ENCODE peak calls at places on chromosome 5, in eight cellular contexts. One of them, this sample, is unnamed.

GRCh38 chr5:133236976-133237375 is 185.2 kb downstream of the HSPA4 start:
- DNase-seq in NCI-H1694: no peak
- DNase-seq in stimulated activated CD4-positive, alpha-beta T cell treated with anti-CD3 and anti-CD28 coated beads, Interleukin-4, amount 100 ng/mL, for 48 hours: no peak
- DNase-seq in foreskin fibroblast: no peak
- DNase-seq in kidney glomerular epithelial cell: no peak
- DNase-seq in stimulated activated naive CD8-positive, alpha-beta T cell treated with anti-CD3 and anti-CD28 coated beads, Interleukin-15, amount 100 ng/mL, for 72 hours: no peak
- DNase-seq in CD8-positive, alpha-beta T cell: no peak
- DNase-seq in dorsolateral prefrontal cortex: no peak
- DNase-seq in this sample: no peak

GRCh38 chr5:8685704-8686103 is 816.8 kb downstream of the MTRR start:
- DNase-seq in NCI-H1694: peak; percentile 40
- DNase-seq in stimulated activated CD4-positive, alpha-beta T cell treated with anti-CD3 and anti-CD28 coated beads, Interleukin-4, amount 100 ng/mL, for 48 hours: no peak
- DNase-seq in foreskin fibroblast: no peak
- DNase-seq in kidney glomerular epithelial cell: no peak
- DNase-seq in stimulated activated naive CD8-positive, alpha-beta T cell treated with anti-CD3 and anti-CD28 coated beads, Interleukin-15, amount 100 ng/mL, for 72 hours: no peak
- DNase-seq in CD8-positive, alpha-beta T cell: no peak
- DNase-seq in dorsolateral prefrontal cortex: no peak
- DNase-seq in this sample: no peak

GRCh38 chr5:103425686-103426454 is 136.7 kb downstream of the NUDT12 start:
- DNase-seq in NCI-H1694: no peak
- DNase-seq in stimulated activated CD4-positive, alpha-beta T cell treated with anti-CD3 and anti-CD28 coated beads, Interleukin-4, amount 100 ng/mL, for 48 hours: no peak
- DNase-seq in foreskin fibroblast: no peak
- DNase-seq in kidney glomerular epithelial cell: peak; percentile 71
- DNase-seq in stimulated activated naive CD8-positive, alpha-beta T cell treated with anti-CD3 and anti-CD28 coated beads, Interleukin-15, amount 100 ng/mL, for 72 hours: no peak
- DNase-seq in CD8-positive, alpha-beta T cell: no peak
- DNase-seq in dorsolateral prefrontal cortex: no peak
- DNase-seq in this sample: no peak

GRCh38 chr5:136087961-136088871 is 44.4 kb upstream of the SMAD5 start:
- DNase-seq in NCI-H1694: no peak
- DNase-seq in stimulated activated CD4-positive, alpha-beta T cell treated with anti-CD3 and anti-CD28 coated beads, Interleukin-4, amount 100 ng/mL, for 48 hours: no peak
- DNase-seq in foreskin fibroblast: no peak
- DNase-seq in kidney glomerular epithelial cell: no peak
- DNase-seq in stimulated activated naive CD8-positive, alpha-beta T cell treated with anti-CD3 and anti-CD28 coated beads, Interleukin-15, amount 100 ng/mL, for 72 hours: no peak
- DNase-seq in CD8-positive, alpha-beta T cell: no peak
- DNase-seq in dorsolateral prefrontal cortex: no peak
- DNase-seq in this sample: no peak

GRCh38 chr5:31770157-31770556 is 131.2 kb downstream of the PDZD2 start:
- DNase-seq in NCI-H1694: no peak
- DNase-seq in stimulated activated CD4-positive, alpha-beta T cell treated with anti-CD3 and anti-CD28 coated beads, Interleukin-4, amount 100 ng/mL, for 48 hours: no peak
- DNase-seq in foreskin fibroblast: no peak
- DNase-seq in kidney glomerular epithelial cell: no peak
- DNase-seq in stimulated activated naive CD8-positive, alpha-beta T cell treated with anti-CD3 and anti-CD28 coated beads, Interleukin-15, amount 100 ng/mL, for 72 hours: no peak
- DNase-seq in CD8-positive, alpha-beta T cell: no peak
- DNase-seq in dorsolateral prefrontal cortex: no peak
- DNase-seq in this sample: no peak

GRCh38 chr5:173963107-173963506 is 25.9 kb upstream of the C5orf47 start:
- DNase-seq in NCI-H1694: no peak
- DNase-seq in stimulated activated CD4-positive, alpha-beta T cell treated with anti-CD3 and anti-CD28 coated beads, Interleukin-4, amount 100 ng/mL, for 48 hours: no peak
- DNase-seq in foreskin fibroblast: peak; percentile 78
- DNase-seq in kidney glomerular epithelial cell: peak; percentile 44
- DNase-seq in stimulated activated naive CD8-positive, alpha-beta T cell treated with anti-CD3 and anti-CD28 coated beads, Interleukin-15, amount 100 ng/mL, for 72 hours: no peak
- DNase-seq in CD8-positive, alpha-beta T cell: no peak
- DNase-seq in dorsolateral prefrontal cortex: no peak
- DNase-seq in this sample: no peak

GRCh38 chr5:145937432-145938250 is 1.3 kb downstream of the SH3RF2 start:
- DNase-seq in NCI-H1694: no peak
- DNase-seq in stimulated activated CD4-positive, alpha-beta T cell treated with anti-CD3 and anti-CD28 coated beads, Interleukin-4, amount 100 ng/mL, for 48 hours: no peak
- DNase-seq in foreskin fibroblast: no peak
- DNase-seq in kidney glomerular epithelial cell: peak; percentile 89
- DNase-seq in stimulated activated naive CD8-positive, alpha-beta T cell treated with anti-CD3 and anti-CD28 coated beads, Interleukin-15, amount 100 ng/mL, for 72 hours: no peak
- DNase-seq in CD8-positive, alpha-beta T cell: no peak
- DNase-seq in dorsolateral prefrontal cortex: no peak
- DNase-seq in this sample: no peak

GRCh38 chr5:113524927-113525326 is 11.4 kb downstream of the YTHDC2 start:
- DNase-seq in NCI-H1694: no peak
- DNase-seq in stimulated activated CD4-positive, alpha-beta T cell treated with anti-CD3 and anti-CD28 coated beads, Interleukin-4, amount 100 ng/mL, for 48 hours: no peak
- DNase-seq in foreskin fibroblast: no peak
- DNase-seq in kidney glomerular epithelial cell: no peak
- DNase-seq in stimulated activated naive CD8-positive, alpha-beta T cell treated with anti-CD3 and anti-CD28 coated beads, Interleukin-15, amount 100 ng/mL, for 72 hours: no peak
- DNase-seq in CD8-positive, alpha-beta T cell: no peak
- DNase-seq in dorsolateral prefrontal cortex: no peak
- DNase-seq in this sample: no peak

This sample was measured in activated CD8-positive, alpha-beta memory T cell treated with anti-CD3 and anti-CD28 coated beads, Interleukin-2, amount 50 U/mL, for 4 hours.